ENCODE peak calls at places on chromosomes 16 and 17, in eight cellular contexts. I, N, A, P, G, D, V and X are unnamed samples.

GRCh38 chr16:83794874-83795273 is 12.9 kb upstream of the HSBP1 start:
- DNase-seq in I (no peak), N (no peak), A (no peak), P (no peak), G (no peak), D (no peak), V (no peak), X (no peak)

GRCh38 chr17:83156408-83156807 is 77.0 kb downstream of the METRNL start:
- DNase-seq in I (no peak), N (no peak), A (no peak), P (no peak), G (no peak), D (no peak), V (no peak), X (no peak)

GRCh38 chr17:82882715-82883446 is 43.1 kb upstream of the ZNF750 start:
- DNase-seq in I (no peak), N (no peak), A (peak; percentile 57), P (no peak), G (peak; percentile 92), D (no peak), V (no peak), X (peak; percentile 70)

GRCh38 chr17:60641810-60642220 is 35.8 kb upstream of the BCAS3 start:
- DNase-seq in I (peak; percentile 60), N (peak; percentile 64), A (peak; percentile 18), P (peak; percentile 90), G (peak; percentile 28), D (no peak), V (peak; percentile 45), X (peak; percentile 70)

GRCh38 chr17:45029758-45030423 is 21.5 kb downstream of the DCAKD start:
- DNase-seq in I (no peak), N (no peak), A (no peak), P (no peak), G (no peak), D (no peak), V (no peak), X (no peak)

GRCh38 chr16:85821441-85821901 is 22.0 kb downstream of the COX4I1 start:
- DNase-seq in I (peak; percentile 32), N (peak; percentile 99), A (peak; percentile 90), P (peak; percentile 81), G (peak; percentile 67), D (peak; percentile 73), V (peak; percentile 2), X (peak; percentile 81)

GRCh38 chr17:17682293-17682736 is 1.1 kb downstream of the RAI1 start:
- DNase-seq in I (no peak), N (no peak), A (peak; percentile 49), P (peak; percentile 45), G (peak; percentile 52), D (peak; percentile 54), V (peak; percentile 28), X (peak; percentile 67)

GRCh38 chr16:23484501-23485256 is 25.6 kb downstream of the GGA2 start:
- DNase-seq in I (no peak), N (no peak), A (no peak), P (no peak), G (no peak), D (no peak), V (no peak), X (no peak)

GRCh38 chr17:57653279-57653678 is 91.8 kb downstream of the CCDC182 start:
- DNase-seq in I (no peak), N (no peak), A (no peak), P (no peak), G (no peak), D (no peak), V (no peak), X (no peak)

GRCh38 chr17:58693751-58694150 is 1.3 kb downstream of the RAD51C start:
- DNase-seq in I (no peak), N (no peak), A (no peak), P (no peak), G (no peak), D (no peak), V (no peak), X (no peak)

GRCh38 chr16:30903596-30903995 is 7.2 kb downstream of the CTF1 start:
- DNase-seq in I (no peak), N (no peak), A (no peak), P (peak; percentile 65), G (no peak), D (no peak), V (peak; percentile 94), X (no peak)

GRCh38 chr17:17457680-17458079 is 19.1 kb upstream of the MED9 start:
- DNase-seq in I (no peak), N (no peak), A (no peak), P (no peak), G (no peak), D (no peak), V (no peak), X (peak; percentile 17)

GRCh38 chr16:58243528-58244004 is 45.7 kb upstream of the CSNK2A2 start:
- DNase-seq in I (no peak), N (no peak), A (no peak), P (no peak), G (no peak), D (no peak), V (no peak), X (peak; percentile 26)

GRCh38 chr16:15597822-15598647 is 44.9 kb downstream of the MARF1 start:
- DNase-seq in I (no peak), N (no peak), A (no peak), P (no peak), G (no peak), D (no peak), V (no peak), X (no peak)

GRCh38 chr17:76996741-76997694 is 128.8 kb downstream of the MGAT5B start:
- DNase-seq in I (no peak), N (no peak), A (no peak), P (no peak), G (no peak), D (no peak), V (no peak), X (no peak)

GRCh38 chr16:75264999-75265910 is 13.8 kb upstream of the BCAR1 start:
- DNase-seq in I (no peak), N (no peak), A (no peak), P (no peak), G (no peak), D (no peak), V (no peak), X (peak; percentile 72)